ENCODE peak calls at places on chromosomes 11 and 22, in five cellular contexts. H is cardiac muscle cell, X is MM.1S, J is H1, L is suprapubic skin. M is an unnamed sample.

GRCh38 chr22:20566420-20567260 is 59.2 kb downstream of the MED15 start:
- DNase-seq in X (no peak), L (peak; percentile 73), H (peak; percentile 75), J (no peak), M (no peak)

GRCh38 chr22:49997221-49997599 is 15.4 kb downstream of the IL17REL start:
- DNase-seq in J (no peak), H (no peak), X (no peak), L (no peak), M (peak; percentile 7)

GRCh38 chr22:20312396-20313191 is 7.3 kb downstream of the DGCR6L start:
- DNase-seq in L (peak; percentile 51), X (no peak), H (no peak), J (peak; percentile 35), M (no peak)

GRCh38 chr22:24989541-24989951 is 37.0 kb downstream of the KIAA1671 start:
- DNase-seq in X (no peak), L (no peak), H (peak; percentile 38), J (no peak), M (no peak)

GRCh38 chr22:46262449-46263207 is 515 bp downstream of the PKDREJ start:
- DNase-seq in J (peak; percentile 90), X (no peak), L (no peak), H (peak; percentile 67), M (no peak)

GRCh38 chr22:45129703-45130524 is 33.8 kb upstream of the NUP50 start:
- DNase-seq in L (no peak), J (no peak), X (no peak), H (no peak), M (no peak)

GRCh38 chr22:39514373-39514973 is 5.9 kb upstream of the ATF4 start:
- DNase-seq in H (peak; percentile 58), X (no peak), L (peak; percentile 77), J (peak; percentile 88), M (peak; percentile 72)

GRCh38 chr11:41659990-41660389 is 200.5 kb upstream of the LRRC4C start:
- DNase-seq in L (no peak), H (no peak), J (no peak), X (no peak), M (peak; percentile 44)

GRCh38 chr11:18277560-18278271 is 11.7 kb downstream of the SAA1 start:
- DNase-seq in L (no peak), X (no peak), H (peak; percentile 65), J (no peak), M (no peak)

GRCh38 chr11:128302425-128303186 is 284.8 kb downstream of the ETS1 start:
- DNase-seq in H (no peak), X (peak; percentile 91), L (no peak), J (no peak), M (no peak)

GRCh38 chr11:11786771-11787170 is 55.0 kb upstream of the USP47 start:
- DNase-seq in X (peak; percentile 37), J (no peak), L (no peak), H (peak; percentile 40), M (no peak)

GRCh38 chr11:126338346-126339055 is 17.0 kb upstream of the ST3GAL4 start:
- DNase-seq in L (peak; percentile 4), J (no peak), H (no peak), X (no peak), M (no peak)

GRCh38 chr11:130580372-130580771 is 131.9 kb downstream of the ADAMTS15 start:
- DNase-seq in X (no peak), H (peak; percentile 83), J (no peak), L (no peak), M (no peak)

GRCh38 chr11:63769044-63769718 is 606 bp upstream of the ZFTA start:
- DNase-seq in J (peak; percentile 72), L (peak; percentile 70), X (peak; percentile 47), H (peak; percentile 44), M (peak; percentile 19)

GRCh38 chr11:1223346-1224108 is 661 bp downstream of the MUC5B start:
- DNase-seq in J (peak; percentile 45), L (peak; percentile 57), X (no peak), H (no peak), M (peak; percentile 3)

GRCh38 chr11:118132385-118133151 is 20.1 kb downstream of the SCN4B start:
- DNase-seq in X (no peak), J (no peak), H (no peak), L (no peak), M (no peak)

GRCh38 chr22:45454260-45454659 is 40.8 kb downstream of the RIBC2 start:
- DNase-seq in X (no peak), J (no peak), H (peak; percentile 14), L (no peak), M (no peak)

DNA sequence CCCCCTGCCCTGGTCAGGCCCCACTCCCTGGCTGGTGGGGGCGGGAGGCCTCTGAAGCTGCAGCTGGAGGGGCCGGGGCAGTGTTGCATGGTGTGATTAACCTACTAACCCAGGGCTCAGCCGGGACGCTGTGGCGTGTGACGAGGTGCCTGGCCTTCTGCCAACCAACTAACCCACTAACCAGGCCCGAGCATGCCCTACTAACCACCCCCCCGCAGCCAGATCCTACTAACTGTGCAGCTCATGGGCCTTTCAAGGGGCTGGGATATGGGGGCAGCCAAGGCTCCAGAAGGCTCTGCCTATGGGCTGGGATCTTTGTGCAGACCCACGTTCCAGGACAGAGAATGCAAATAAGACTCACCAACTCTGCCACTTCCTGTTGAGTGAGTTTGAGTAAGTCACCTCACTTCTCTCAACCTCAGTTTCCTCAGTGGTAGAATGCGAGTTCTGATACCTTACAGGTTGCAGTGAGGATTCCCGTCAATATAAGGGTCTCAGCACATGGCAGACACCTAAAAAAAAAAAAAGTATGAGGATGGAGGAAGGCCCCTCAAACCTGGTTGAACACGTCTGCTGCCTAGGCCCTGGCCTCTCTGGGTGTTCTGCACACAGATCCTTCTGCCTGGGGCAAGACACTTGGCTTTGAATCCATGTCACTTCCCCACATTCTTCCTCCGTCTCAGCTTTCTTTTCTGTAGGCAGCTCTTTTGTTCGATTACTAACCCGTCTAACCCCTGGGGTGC is 14.1 kb downstream of the MIAT start:
- DNase-seq in X (no peak), L (peak; percentile 75), H (no peak), J (no peak), M (no peak)
- H3K4me3 ChIP-seq in X (no peak overlapping the region), L (no peak overlapping the region), H (no peak overlapping the region), J (no peak overlapping the region), M (no peak overlapping the region)

GRCh38 chr11:119157088-119157487 is 8.2 kb downstream of the ABCG4 start:
- DNase-seq in X (no peak), L (no peak), H (no peak), J (no peak), M (no peak)

GRCh38 chr11:119154178-119154577 is 5.3 kb downstream of the ABCG4 start:
- DNase-seq in H (no peak), J (no peak), L (no peak), X (no peak), M (no peak)

GRCh38 chr11:119156496-119156895 is 7.6 kb downstream of the ABCG4 start:
- DNase-seq in H (no peak), X (no peak), L (no peak), J (no peak), M (no peak)

GRCh38 chr11:119158467-119158866 is 9.6 kb downstream of the ABCG4 start:
- DNase-seq in H (no peak), J (no peak), L (no peak), X (no peak), M (no peak)

GRCh38 chr11:119155733-119156492 is 7.1 kb downstream of the ABCG4 start:
- DNase-seq in L (no peak), J (peak; percentile 62), H (no peak), X (peak; percentile 18), M (peak; percentile 57)
- TF ChIP-seq CTCF in L (no peak), J (peak; percentile 29), H (peak; percentile 18), X (peak; percentile 33), M (peak; percentile 39)

DNA sequence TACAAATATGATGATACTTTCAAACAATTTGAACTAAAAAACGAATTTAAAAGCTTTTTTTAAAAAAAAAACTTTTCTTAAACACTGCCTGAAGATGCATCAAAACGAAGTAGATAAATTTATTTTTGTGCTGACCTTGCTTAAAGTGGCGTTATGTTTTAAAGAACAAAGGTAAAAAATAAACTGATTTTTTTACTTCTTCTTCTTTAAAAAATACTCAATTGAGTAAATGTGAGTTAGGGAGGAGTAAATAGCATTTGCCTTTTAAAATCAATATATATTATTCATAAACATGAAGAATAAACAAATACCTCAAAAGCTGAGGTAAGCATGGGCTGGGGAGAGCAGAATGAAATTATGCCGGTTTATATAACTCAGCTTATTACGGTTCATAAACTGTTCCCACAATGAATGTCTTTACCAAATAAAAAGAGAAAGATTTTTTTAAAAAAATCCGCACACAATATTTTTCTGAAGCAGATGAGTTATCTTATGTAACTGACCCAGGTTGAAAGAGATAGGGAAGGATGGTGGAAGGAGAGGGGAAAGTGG is 9.0 kb downstream of the PAX6 start:
- DNase-seq in H (no peak), X (no peak), J (no peak), L (no peak), M (no peak)
- H3K9me3 ChIP-seq in H (no peaks in the 10 kb centered on the region), X (no peaks in the 10 kb centered on the region), J (no peaks in the 10 kb centered on the region), L (no peaks in the 10 kb centered on the region), M (no peaks in the 10 kb centered on the region)

DNA sequence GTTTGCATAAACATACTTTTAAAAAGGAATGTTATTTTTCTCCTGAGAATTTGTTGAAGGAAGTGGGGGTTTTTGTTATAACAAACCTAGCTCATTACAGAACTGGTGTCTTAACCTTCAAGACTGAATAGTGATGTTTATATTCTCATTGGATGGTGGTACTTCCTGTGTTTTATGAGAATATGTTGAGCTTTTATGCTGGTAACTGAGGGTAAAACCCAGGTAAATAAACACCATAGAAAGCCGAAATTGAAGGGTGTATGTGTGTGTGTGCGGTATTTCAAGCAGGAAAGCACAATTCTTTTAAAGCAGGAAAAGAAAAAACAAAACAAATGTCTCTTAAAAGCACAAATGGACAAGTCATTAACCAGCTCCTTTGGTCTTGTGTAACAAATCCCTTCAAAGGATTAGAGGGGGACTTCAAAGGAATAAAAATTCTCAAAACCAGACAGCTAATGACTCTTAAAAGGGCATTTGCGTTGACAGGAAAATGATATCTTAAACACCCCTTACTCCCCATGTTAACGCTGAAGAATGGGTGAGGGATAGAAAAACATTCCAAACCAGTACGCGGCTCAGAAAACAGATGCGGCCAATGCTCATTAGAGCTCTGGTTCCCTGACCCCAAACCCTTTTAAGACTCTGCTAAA is 23.8 kb downstream of the LMO2 start:
- DNase-seq in J (no peak), L (no peak), X (no peak), H (no peak), M (no peak)
- H3K4me3 ChIP-seq in J (peak overlapping the region; percentile 66), L (peak overlapping the region; percentile 65), X (no peak overlapping the region), H (peak overlapping the region; percentile 63), M (no peak overlapping the region)

DNA sequence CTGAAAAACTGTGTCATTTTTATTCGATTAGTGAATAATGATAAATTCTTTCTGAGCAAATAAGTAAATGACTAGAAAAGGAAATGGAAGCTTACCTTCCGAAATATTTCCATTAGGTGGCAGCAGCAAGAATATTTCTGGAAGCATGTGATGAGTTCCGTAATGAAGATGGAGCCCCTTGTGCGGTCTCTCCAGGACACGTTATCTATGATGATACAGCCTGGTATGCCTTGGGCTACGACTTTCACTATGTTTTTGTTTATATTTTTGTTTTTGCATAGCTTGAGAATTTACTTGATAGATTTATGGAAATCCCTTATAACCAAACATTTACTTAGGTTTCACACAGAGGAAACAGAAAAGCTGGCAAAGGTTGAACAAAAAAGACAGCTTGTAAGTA is 25.7 kb downstream of the CASP5 start:
- DNase-seq in J (no peak), L (no peak), H (peak; percentile 67), X (no peak), M (peak; percentile 31)
- TF ChIP-seq CTCF in J (no peak), L (no peak), H (peak; percentile 27), X (no peak), M (peak; percentile 57)

GRCh38 chr11:3367221-3367620 is 11.7 kb downstream of the ZNF195 start:
- DNase-seq in X (no peak), J (no peak), L (no peak), H (no peak), M (no peak)
- H3K9me3 ChIP-seq in X (no peaks in the 10 kb centered on the region), J (peaks cover 30% of the 10 kb centered on the region), L (peaks cover 17% of the 10 kb centered on the region), H (no peaks in the 10 kb centered on the region), M (no peaks in the 10 kb centered on the region)